ENCODE peak calls at places on chromosomes 1 and 21, in five cellular contexts. E, Q, W, L and I are unnamed samples.

GRCh38 chr1:12620142-12620865 is 2.3 kb upstream of the DHRS3 start:
- DNase-seq in W (no peak), E (no peak), Q (no peak), L (no peak), I (no peak)

GRCh38 chr1:1058088-1058905 is 15.8 kb downstream of the RNF223 start:
- DNase-seq in L (no peak), Q (no peak), E (no peak), W (peak; percentile 64), I (no peak)

GRCh38 chr1:101043776-101044175 is 18.2 kb upstream of the DPH5 start:
- DNase-seq in L (peak; percentile 14), E (peak; percentile 18), Q (no peak), W (no peak), I (no peak)

GRCh38 chr1:83942914-83943313 is 56.0 kb downstream of the TTLL7 start:
- DNase-seq in E (peak; percentile 17), W (no peak), L (no peak), Q (no peak), I (no peak)

GRCh38 chr1:11929849-11930248 is 3.6 kb upstream of the KIAA2013 start:
- DNase-seq in W (no peak), L (peak; percentile 65), E (peak; percentile 44), Q (peak; percentile 66), I (peak; percentile 75)

GRCh38 chr1:101520302-101520701 is 283.5 kb downstream of the S1PR1 start:
- DNase-seq in Q (no peak), W (peak; percentile 73), E (peak; percentile 43), L (peak; percentile 6), I (peak; percentile 65)

GRCh38 chr1:44094047-44094446 is 24.6 kb upstream of the KLF17 start:
- DNase-seq in W (no peak), E (no peak), L (no peak), Q (no peak), I (no peak)

GRCh38 chr1:155122308-155122707 is 5.4 kb upstream of the EFNA1 start:
- DNase-seq in W (no peak), Q (no peak), L (no peak), E (no peak), I (no peak)

GRCh38 chr1:231049121-231049979 is 9.3 kb upstream of the FAM89A start:
- DNase-seq in L (no peak), W (no peak), Q (no peak), E (peak; percentile 83), I (peak; percentile 70)

GRCh38 chr21:46021398-46021797 is 39.8 kb downstream of the COL6A1 start:
- DNase-seq in L (no peak), W (no peak), Q (no peak), E (no peak), I (no peak)

GRCh38 chr21:41217656-41218380 is 49.9 kb downstream of the BACE2 start:
- DNase-seq in E (no peak), L (no peak), Q (no peak), W (peak; percentile 68), I (no peak)

GRCh38 chr1:226111865-226112395 is 49.4 kb downstream of the H3-3A start:
- DNase-seq in Q (no peak), L (no peak), W (no peak), E (no peak), I (no peak)

GRCh38 chr1:155008015-155008941 is 5.7 kb downstream of the ZBTB7B start:
- DNase-seq in L (no peak), W (no peak), Q (no peak), E (no peak), I (no peak)

GRCh38 chr21:15206514-15206913 is 141.7 kb upstream of the NRIP1 start:
- DNase-seq in W (no peak), L (no peak), E (no peak), Q (no peak), I (no peak)

GRCh38 chr1:95953005-95953404 is 719.0 kb downstream of the RWDD3 start:
- DNase-seq in Q (peak; percentile 16), L (no peak), W (peak; percentile 59), E (no peak), I (peak; percentile 32)

GRCh38 chr1:41660570-41661427 is 176.3 kb upstream of the EDN2 start:
- DNase-seq in L (no peak), W (no peak), Q (no peak), E (no peak), I (no peak)

GRCh38 chr21:44801468-44802395 is at the start of gene UBE2G2:
- DNase-seq in Q (peak; percentile 87), E (peak; percentile 41), W (peak; percentile 91), L (peak; percentile 93), I (peak; percentile 74)

GRCh38 chr1:47792786-47793185 is 204.4 kb downstream of the TRABD2B start:
- DNase-seq in L (no peak), E (no peak), W (no peak), Q (no peak), I (no peak)

GRCh38 chr1:87030740-87031400 is 116.4 kb downstream of the HS2ST1 start:
- DNase-seq in W (no peak), L (no peak), E (no peak), Q (no peak), I (no peak)

GRCh38 chr1:192272732-192273131 is 44.1 kb upstream of the RGS21 start:
- DNase-seq in L (no peak), E (no peak), W (no peak), Q (no peak), I (no peak)

GRCh38 chr1:98323906-98324358 is 337.6 kb upstream of the SNX7 start:
- DNase-seq in Q (no peak), L (peak; percentile 53), E (peak; percentile 90), W (peak; percentile 79), I (peak; percentile 90)

GRCh38 chr1:183033205-183033604 is 10.0 kb downstream of the LAMC1 start:
- DNase-seq in L (no peak), Q (no peak), E (no peak), W (no peak), I (no peak)

GRCh38 chr21:26835027-26835713 is 10.0 kb downstream of the ADAMTS1 start:
- DNase-seq in Q (no peak), W (no peak), E (peak; percentile 93), L (no peak), I (peak; percentile 29)

GRCh38 chr21:46089285-46089684 is 8.6 kb upstream of the COL6A2 start:
- DNase-seq in W (no peak), L (no peak), Q (no peak), E (no peak), I (no peak)

GRCh38 chr1:58898739-58899580 is 115.1 kb upstream of the JUN start:
- DNase-seq in Q (peak; percentile 39), E (no peak), W (peak; percentile 65), L (no peak), I (no peak)

GRCh38 chr1:44602675-44603610 is 71.3 kb downstream of the TMEM53 start:
- DNase-seq in W (no peak), L (no peak), E (no peak), Q (peak; percentile 42), I (no peak)

GRCh38 chr1:43937179-43937865 is 3.7 kb downstream of the ARTN start:
- DNase-seq in E (peak; percentile 77), W (no peak), L (no peak), Q (no peak), I (no peak)

GRCh38 chr1:155002479-155003226 is at the start of gene ZBTB7B:
- DNase-seq in E (no peak), W (peak; percentile 77), Q (peak; percentile 70), L (peak; percentile 81), I (peak; percentile 62)

GRCh38 chr1:230581446-230582079 is 60.7 kb upstream of the COG2 start:
- DNase-seq in E (no peak), W (peak; percentile 67), L (no peak), Q (no peak), I (peak; percentile 35)

GRCh38 chr1:61013189-61013952 is 69.0 kb upstream of the NFIA start:
- DNase-seq in W (peak; percentile 57), Q (no peak), L (no peak), E (no peak), I (no peak)

GRCh38 chr21:43866659-43867331 is 1.8 kb downstream of the AGPAT3 start:
- DNase-seq in Q (peak; percentile 37), E (peak; percentile 40), L (no peak), W (no peak), I (peak; percentile 9)

GRCh38 chr21:45440736-45441350 is 35.9 kb downstream of the COL18A1 start:
- DNase-seq in L (no peak), E (no peak), Q (no peak), W (no peak), I (no peak)

GRCh38 chr21:45534591-45535331 is 7.5 kb downstream of the SLC19A1 start:
- DNase-seq in W (peak; percentile 51), L (no peak), E (no peak), Q (no peak), I (no peak)

GRCh38 chr21:41584603-41585176 is 76.7 kb upstream of the TMPRSS2 start:
- DNase-seq in E (no peak), W (peak; percentile 10), L (no peak), Q (no peak), I (no peak)

GRCh38 chr1:117674521-117675400 is 68.9 kb downstream of the TENT5C start:
- DNase-seq in W (peak; percentile 62), E (peak; percentile 50), Q (no peak), L (no peak), I (peak; percentile 45)

GRCh38 chr1:204692852-204693356 is 7.4 kb upstream of the LRRN2 start:
- DNase-seq in L (no peak), W (peak; percentile 83), Q (no peak), E (no peak), I (peak; percentile 36)

GRCh38 chr1:59520759-59521442 is 224.0 kb downstream of the FGGY start:
- DNase-seq in W (no peak), Q (no peak), E (no peak), L (peak; percentile 60), I (no peak)

GRCh38 chr1:33583567-33583966 is 111.1 kb downstream of the ZSCAN20 start:
- DNase-seq in W (no peak), L (no peak), Q (no peak), E (no peak), I (no peak)

GRCh38 chr1:231396643-231397042 is 25.4 kb downstream of the EGLN1 start:
- DNase-seq in Q (no peak), E (peak; percentile 51), L (no peak), W (no peak), I (no peak)